ENCODE peak calls at places on chromosomes 2 and 18, in four cellular contexts. S, Z, Q and A are unnamed samples.

GRCh38 chr18:78770149-78771139 is 209.2 kb upstream of the SALL3 start:
- DNase-seq in S (no peak), Z (peak), Q (no peak), A (no peak)

GRCh38 chr2:77629529-77629928 is 107.4 kb upstream of the LRRTM4 start:
- DNase-seq in S (no peak), Z (no peak), Q (no peak), A (no peak)

GRCh38 chr18:24735504-24736243 is 275.2 kb downstream of the HRH4 start:
- DNase-seq in S (no peak), Z (no peak), Q (no peak), A (no peak)

GRCh38 chr18:61754039-61754583 is 138.7 kb downstream of the RNF152 start:
- DNase-seq in S (no peak), Z (no peak), Q (no peak), A (no peak)

GRCh38 chr2:158325031-158325781 is 131.3 kb downstream of the CCDC148 start:
- DNase-seq in S (peak), Z (no peak), Q (no peak), A (peak)

GRCh38 chr18:73023975-73024374 is 156.2 kb upstream of the NETO1 start:
- DNase-seq in S (no peak), Z (peak), Q (no peak), A (no peak)

GRCh38 chr2:38224181-38224580 is 148.2 kb upstream of the CYP1B1 start:
- DNase-seq in S (no peak), Z (no peak), Q (no peak), A (no peak)

GRCh38 chr2:205637037-205637602 is 45.2 kb upstream of the NRP2 start:
- DNase-seq in S (no peak), Z (no peak), Q (no peak), A (no peak)

GRCh38 chr2:240405654-240406313 is 29.7 kb upstream of the GPC1 start:
- DNase-seq in S (no peak), Z (no peak), Q (no peak), A (no peak)

GRCh38 chr2:10094271-10094814 is 14.1 kb upstream of the CYS1 start:
- DNase-seq in S (no peak), Z (no peak), Q (no peak), A (no peak)

GRCh38 chr18:34598136-34598635 is 111.9 kb upstream of the DTNA start:
- DNase-seq in S (peak), Z (no peak), Q (no peak), A (no peak)

GRCh38 chr18:48073231-48073930 is 142.9 kb upstream of the SMAD2 start:
- DNase-seq in S (no peak), Z (no peak), Q (no peak), A (no peak)

GRCh38 chr2:10412380-10412779 is 35.7 kb downstream of the ODC1 start:
- DNase-seq in S (peak), Z (no peak), Q (no peak), A (peak)

GRCh38 chr2:64485961-64486360 is 32.0 kb downstream of the LGALSL start:
- DNase-seq in S (peak), Z (peak), Q (no peak), A (no peak)

GRCh38 chr2:155209696-155210449 is 511.4 kb downstream of the KCNJ3 start:
- DNase-seq in S (no peak), Z (no peak), Q (no peak), A (no peak)

GRCh38 chr2:184346338-184346862 is 251.9 kb upstream of the ZNF804A start:
- DNase-seq in S (peak), Z (no peak), Q (no peak), A (peak)

GRCh38 chr2:29456429-29456828 is 341.2 kb downstream of the CLIP4 start:
- DNase-seq in S (no peak), Z (no peak), Q (no peak), A (no peak)

GRCh38 chr2:169775765-169776482 is 22.7 kb upstream of the SSB start:
- DNase-seq in S (peak), Z (no peak), Q (no peak), A (peak)

GRCh38 chr2:72175636-72176035 is 28.0 kb upstream of the CYP26B1 start:
- DNase-seq in S (no peak), Z (no peak), Q (no peak), A (no peak)

GRCh38 chr2:2846379-2847130 is 515.5 kb upstream of the MYT1L start:
- DNase-seq in S (no peak), Z (peak), Q (no peak), A (no peak)

GRCh38 chr2:893311-893710 is 57.3 kb upstream of the SNTG2 start:
- DNase-seq in S (peak), Z (no peak), Q (no peak), A (peak)

GRCh38 chr2:113135354-113135753 is 8.0 kb downstream of the IL1RN start:
- DNase-seq in S (no peak), Z (no peak), Q (no peak), A (no peak)

GRCh38 chr18:49020621-49021021 is 69.9 kb upstream of the SMAD7 start:
- DNase-seq in S (peak), Z (no peak), Q (no peak), A (peak)

GRCh38 chr2:238771193-238771592 is 76.7 kb upstream of the TWIST2 start:
- DNase-seq in S (peak), Z (no peak), Q (no peak), A (peak)

GRCh38 chr2:176924909-176925548 is 287.6 kb upstream of the HNRNPA3 start:
- DNase-seq in S (no peak), Z (no peak), Q (no peak), A (peak)

GRCh38 chr2:15367715-15368114 is 193.4 kb downstream of the NBAS start:
- DNase-seq in S (no peak), Z (no peak), Q (no peak), A (no peak)

GRCh38 chr2:202037086-202037485 is 3.4 kb downstream of the FZD7 start:
- DNase-seq in S (no peak), Z (no peak), Q (no peak), A (peak)

GRCh38 chr2:197137826-197138480 is 172.6 kb downstream of the ANKRD44 start:
- DNase-seq in S (no peak), Z (no peak), Q (no peak), A (peak)

GRCh38 chr2:101706819-101707177 is 9.3 kb downstream of the MAP4K4 start:
- DNase-seq in S (no peak), Z (no peak), Q (no peak), A (no peak)

GRCh38 chr2:140186201-140186775 is 1406.1 kb upstream of the NXPH2 start:
- DNase-seq in S (peak), Z (no peak), Q (no peak), A (no peak)

GRCh38 chr2:74029719-74030397 is 45.1 kb downstream of the TET3 start:
- DNase-seq in S (no peak), Z (no peak), Q (no peak), A (no peak)

GRCh38 chr2:71813315-71813714 is 334.3 kb downstream of the CYP26B1 start:
- DNase-seq in S (no peak), Z (no peak), Q (no peak), A (no peak)

GRCh38 chr2:191617589-191617988 is 60.3 kb upstream of the NABP1 start:
- DNase-seq in S (no peak), Z (no peak), Q (peak), A (no peak)

GRCh38 chr2:75204833-75205232 is 5.5 kb upstream of the TACR1 start:
- DNase-seq in S (no peak), Z (no peak), Q (no peak), A (no peak)